ENCODE peak calls at places on chromosome 7, in eight cellular contexts. F is GM10248; L is stimulated activated CD4-positive, alpha-beta T cell treated with anti-CD3 and anti-CD28 coated beads, Interleukin-12 subunit alpha, Interleukin-12 subunit beta, amount 100 ng/mL, for 24 hours; H is PC-3; U is WTC11; O is DMS153; S is NCI-H1694 treated with DMSO at 0.1 percent for 48 hours; K is pons. T is an unnamed sample.

GRCh38 chr7:290554-291301 is 758 bp downstream of the FOXL3 start:
- DNase-seq in O (no peak), S (no peak), K (no peak), F (no peak), U (peak; percentile 33), L (no peak), H (no peak), T (no peak)

GRCh38 chr7:102064361-102065025 is 222.2 kb upstream of the SH2B2 start:
- DNase-seq in H (peak; percentile 60), S (no peak), U (no peak), F (no peak), O (no peak), K (peak; percentile 50), L (no peak), T (peak; percentile 82)

GRCh38 chr7:50449881-50450690 is at the start of gene FIGNL1:
- DNase-seq in S (peak; percentile 65), H (peak; percentile 74), O (peak; percentile 78), U (peak; percentile 65), F (peak; percentile 89), L (peak; percentile 65), K (peak; percentile 45), T (peak; percentile 93)

GRCh38 chr7:130894146-130895005 is 160.4 kb upstream of the KLF14 start:
- DNase-seq in L (no peak), K (no peak), F (no peak), O (no peak), S (no peak), H (peak; percentile 80), U (peak; percentile 34), T (peak; percentile 96)

GRCh38 chr7:2862831-2863361 is 18.8 kb upstream of the GNA12 start:
- DNase-seq in O (no peak), U (no peak), S (no peak), H (peak; percentile 23), F (no peak), L (no peak), K (no peak), T (no peak)

GRCh38 chr7:26460326-26460725 is 168.7 kb downstream of the SNX10 start:
- DNase-seq in O (no peak), U (no peak), H (no peak), K (no peak), S (no peak), F (no peak), L (no peak), T (no peak)

GRCh38 chr7:35728412-35729060 is 33.6 kb upstream of the HERPUD2 start:
- DNase-seq in L (no peak), K (peak; percentile 73), S (no peak), U (no peak), F (no peak), O (no peak), H (no peak), T (no peak)

GRCh38 chr7:82131224-82131623 is 312.4 kb downstream of the CACNA2D1 start:
- DNase-seq in O (no peak), U (no peak), S (no peak), K (no peak), F (no peak), L (no peak), H (peak; percentile 42), T (no peak)

GRCh38 chr7:74059681-74060588 is 23.7 kb upstream of the LIMK1 start:
- DNase-seq in S (no peak), U (no peak), K (no peak), L (no peak), H (peak; percentile 77), F (no peak), O (no peak), T (peak; percentile 94)

GRCh38 chr7:101915000-101915399 is 97.6 kb downstream of the CUX1 start:
- DNase-seq in U (no peak), L (no peak), S (peak; percentile 95), H (no peak), F (no peak), K (peak; percentile 29), O (no peak), T (no peak)

GRCh38 chr7:123961731-123962130 is 36.7 kb downstream of the SPAM1 start:
- DNase-seq in H (no peak), S (no peak), O (no peak), U (no peak), L (no peak), K (no peak), F (no peak), T (no peak)

GRCh38 chr7:126411032-126411820 is 841.5 kb downstream of the GRM8 start:
- DNase-seq in H (no peak), U (no peak), S (no peak), K (no peak), O (no peak), L (no peak), F (peak; percentile 7), T (no peak)

GRCh38 chr7:610531-611280 is 91.1 kb upstream of the PDGFA start:
- DNase-seq in F (no peak), K (no peak), U (no peak), L (no peak), S (no peak), O (no peak), H (no peak), T (peak; percentile 88)

GRCh38 chr7:84248843-84249242 is 54.3 kb upstream of the SEMA3A start:
- DNase-seq in L (no peak), H (no peak), K (no peak), O (no peak), U (no peak), S (no peak), F (no peak), T (no peak)

GRCh38 chr7:136348542-136348941 is 371.4 kb upstream of the MTPN start:
- DNase-seq in U (no peak), S (no peak), F (no peak), K (no peak), L (no peak), O (no peak), H (no peak), T (no peak)

GRCh38 chr7:22061781-22062180 is 116.1 kb upstream of the CDCA7L start:
- DNase-seq in U (no peak), S (no peak), F (no peak), H (no peak), L (no peak), O (no peak), K (no peak), T (no peak)

GRCh38 chr7:2228921-2229320 is 3.8 kb downstream of the MAD1L1 start:
- DNase-seq in H (no peak), U (no peak), K (no peak), S (no peak), F (no peak), O (no peak), L (no peak), T (no peak)

GRCh38 chr7:140889645-140890044 is 35.1 kb downstream of the BRAF start:
- DNase-seq in L (no peak), F (no peak), U (no peak), K (no peak), O (no peak), H (no peak), S (peak; percentile 64), T (no peak)

GRCh38 chr7:156764016-156764669 is 123.6 kb downstream of the RNF32 start:
- DNase-seq in H (peak; percentile 70), O (peak; percentile 50), K (peak; percentile 81), U (peak; percentile 56), F (no peak), L (no peak), S (peak; percentile 30), T (peak; percentile 89)

GRCh38 chr7:39659356-39660013 is 36.1 kb downstream of the RALA start:
- DNase-seq in O (no peak), U (no peak), L (no peak), F (no peak), K (no peak), S (no peak), H (no peak), T (no peak)

GRCh38 chr7:24835643-24836042 is 78.4 kb upstream of the GSDME start:
- DNase-seq in L (no peak), U (no peak), S (no peak), O (no peak), K (no peak), H (no peak), F (no peak), T (no peak)

GRCh38 chr7:131602994-131603372 is 46.6 kb upstream of the PODXL start:
- DNase-seq in H (no peak), K (no peak), F (no peak), O (peak; percentile 21), U (no peak), S (peak; percentile 61), L (no peak), T (no peak)

GRCh38 chr7:120402368-120402767 is 129.4 kb downstream of the KCND2 start:
- DNase-seq in U (no peak), S (no peak), K (no peak), H (peak; percentile 71), F (no peak), L (no peak), O (no peak), T (no peak)

GRCh38 chr7:32681174-32681518 is 185.9 kb downstream of the AVL9 start:
- DNase-seq in L (no peak), S (no peak), U (no peak), F (no peak), K (no peak), H (no peak), O (no peak), T (no peak)

GRCh38 chr7:6015917-6016652 is 7.0 kb downstream of the AIMP2 start:
- DNase-seq in L (no peak), O (no peak), K (peak; percentile 29), H (no peak), F (no peak), U (no peak), S (no peak), T (peak; percentile 84)

GRCh38 chr7:22114440-22114981 is 168.8 kb upstream of the CDCA7L start:
- DNase-seq in K (peak; percentile 15), S (no peak), H (no peak), U (no peak), F (no peak), L (no peak), O (no peak), T (peak; percentile 78)

GRCh38 chr7:43725251-43725650 is 4.1 kb downstream of the COA1 start:
- DNase-seq in U (no peak), H (no peak), L (no peak), F (no peak), K (no peak), O (no peak), S (no peak), T (no peak)

GRCh38 chr7:73893342-73894101 is 32.6 kb downstream of the TMEM270 start:
- DNase-seq in O (no peak), U (no peak), S (peak; percentile 68), H (no peak), L (no peak), K (peak; percentile 8), F (no peak), T (peak; percentile 68)

GRCh38 chr7:16668049-16668858 is 22.3 kb downstream of the BZW2 start:
- DNase-seq in O (no peak), L (no peak), K (no peak), H (peak; percentile 99), S (no peak), F (no peak), U (no peak), T (no peak)

GRCh38 chr7:80916770-80917681 is 1.8 kb downstream of the SEMA3C start:
- DNase-seq in U (no peak), S (peak; percentile 87), L (no peak), H (peak; percentile 94), O (no peak), F (no peak), K (peak; percentile 79), T (no peak)

GRCh38 chr7:44538093-44538797 is 2.9 kb downstream of the NPC1L1 start:
- DNase-seq in O (no peak), F (peak; percentile 11), H (no peak), L (no peak), S (no peak), K (no peak), U (no peak), T (no peak)

GRCh38 chr7:148622887-148623585 is 32.5 kb downstream of the C7orf33 start:
- DNase-seq in K (peak; percentile 12), L (no peak), S (peak; percentile 97), H (no peak), U (no peak), F (no peak), O (peak; percentile 36), T (no peak)

GRCh38 chr7:73838642-73839041 is 3.7 kb downstream of the METTL27 start:
- DNase-seq in O (no peak), U (no peak), L (no peak), K (no peak), H (no peak), S (no peak), F (no peak), T (no peak)

GRCh38 chr7:64035388-64035787 is 9.8 kb upstream of the ZNF727 start:
- DNase-seq in F (no peak), H (no peak), O (no peak), U (no peak), L (no peak), S (no peak), K (no peak), T (no peak)

T was measured in kidney.